ENCODE peak calls at places on chromosomes 12 and 14, in six cellular contexts. One of them, this sample, is unnamed.

GRCh38 chr12:2244013-2244861 is 191.4 kb downstream of the CACNA1C start:
- DNase-seq in mesendoderm: peak; percentile 93
- DNase-seq in cardiac septum: peak; percentile 66
- DNase-seq in activated B cell treated with CpG ODN at 0.5 μM for 24 hours: no peak
- DNase-seq in GM04504: peak; percentile 75
- DNase-seq in IMR-90: peak; percentile 97
- DNase-seq in this sample: no peak

GRCh38 chr12:98064501-98064900 is 450.9 kb upstream of the TMPO start:
- DNase-seq in IMR-90: no peak
- DNase-seq in GM04504: no peak
- DNase-seq in mesendoderm: no peak
- DNase-seq in cardiac septum: no peak
- DNase-seq in activated B cell treated with CpG ODN at 0.5 μM for 24 hours: no peak
- DNase-seq in this sample: no peak

GRCh38 chr12:52347546-52348510 is 19.5 kb downstream of the KRT85 start:
- DNase-seq in IMR-90: no peak
- DNase-seq in mesendoderm: no peak
- DNase-seq in cardiac septum: peak; percentile 46
- DNase-seq in activated B cell treated with CpG ODN at 0.5 μM for 24 hours: no peak
- DNase-seq in GM04504: no peak
- DNase-seq in this sample: no peak

GRCh38 chr14:28608438-28608837 is 158.1 kb upstream of the FOXG1 start:
- DNase-seq in cardiac septum: no peak
- DNase-seq in mesendoderm: no peak
- DNase-seq in IMR-90: no peak
- DNase-seq in activated B cell treated with CpG ODN at 0.5 μM for 24 hours: no peak
- DNase-seq in GM04504: no peak
- DNase-seq in this sample: no peak

GRCh38 chr14:90848944-90849731 is 32.9 kb upstream of the TTC7B start:
- DNase-seq in activated B cell treated with CpG ODN at 0.5 μM for 24 hours: no peak
- DNase-seq in GM04504: no peak
- DNase-seq in IMR-90: peak; percentile 49
- DNase-seq in mesendoderm: no peak
- DNase-seq in cardiac septum: no peak
- DNase-seq in this sample: no peak

GRCh38 chr14:103542545-103543088 is 13.6 kb downstream of the TRMT61A start:
- DNase-seq in IMR-90: no peak
- DNase-seq in activated B cell treated with CpG ODN at 0.5 μM for 24 hours: no peak
- DNase-seq in GM04504: no peak
- DNase-seq in cardiac septum: no peak
- DNase-seq in mesendoderm: peak; percentile 88
- DNase-seq in this sample: no peak

GRCh38 chr12:28767836-28768348 is 381.2 kb upstream of the FAR2 start:
- DNase-seq in cardiac septum: no peak
- DNase-seq in mesendoderm: no peak
- DNase-seq in activated B cell treated with CpG ODN at 0.5 μM for 24 hours: no peak
- DNase-seq in IMR-90: peak; percentile 19
- DNase-seq in GM04504: no peak
- DNase-seq in this sample: no peak

GRCh38 chr14:87411370-87411769 is 581.6 kb downstream of the GALC start:
- DNase-seq in GM04504: no peak
- DNase-seq in activated B cell treated with CpG ODN at 0.5 μM for 24 hours: no peak
- DNase-seq in cardiac septum: no peak
- DNase-seq in IMR-90: no peak
- DNase-seq in mesendoderm: peak; percentile 33
- DNase-seq in this sample: no peak

GRCh38 chr12:101707131-101707782 is 9.8 kb downstream of the CHPT1 start:
- DNase-seq in GM04504: no peak
- DNase-seq in cardiac septum: no peak
- DNase-seq in activated B cell treated with CpG ODN at 0.5 μM for 24 hours: no peak
- DNase-seq in IMR-90: peak; percentile 55
- DNase-seq in mesendoderm: no peak
- DNase-seq in this sample: no peak

GRCh38 chr14:71579331-71579730 is 352.9 kb upstream of the RGS6 start:
- DNase-seq in mesendoderm: no peak
- DNase-seq in IMR-90: no peak
- DNase-seq in cardiac septum: no peak
- DNase-seq in GM04504: no peak
- DNase-seq in activated B cell treated with CpG ODN at 0.5 μM for 24 hours: no peak
- DNase-seq in this sample: no peak

GRCh38 chr12:109544955-109545531 is 28.3 kb downstream of the MMAB start:
- DNase-seq in activated B cell treated with CpG ODN at 0.5 μM for 24 hours: no peak
- DNase-seq in cardiac septum: no peak
- DNase-seq in GM04504: no peak
- DNase-seq in mesendoderm: no peak
- DNase-seq in IMR-90: peak; percentile 37
- DNase-seq in this sample: no peak

GRCh38 chr12:128856791-128857078 is 3.5 kb downstream of the GLT1D1 start:
- DNase-seq in IMR-90: no peak
- DNase-seq in mesendoderm: no peak
- DNase-seq in GM04504: no peak
- DNase-seq in activated B cell treated with CpG ODN at 0.5 μM for 24 hours: no peak
- DNase-seq in cardiac septum: no peak
- DNase-seq in this sample: no peak

GRCh38 chr14:35159742-35160409 is 37.5 kb downstream of the PRORP start:
- DNase-seq in mesendoderm: no peak
- DNase-seq in activated B cell treated with CpG ODN at 0.5 μM for 24 hours: no peak
- DNase-seq in IMR-90: peak; percentile 97
- DNase-seq in cardiac septum: no peak
- DNase-seq in GM04504: peak; percentile 54
- DNase-seq in this sample: no peak

GRCh38 chr14:36504805-36505192 is 15.2 kb downstream of the NKX2-1 start:
- DNase-seq in mesendoderm: peak; percentile 48
- DNase-seq in GM04504: no peak
- DNase-seq in activated B cell treated with CpG ODN at 0.5 μM for 24 hours: no peak
- DNase-seq in IMR-90: no peak
- DNase-seq in cardiac septum: no peak
- DNase-seq in this sample: no peak

GRCh38 chr12:39586811-39587210 is 32.8 kb downstream of the ABCD2 start:
- DNase-seq in IMR-90: no peak
- DNase-seq in cardiac septum: no peak
- DNase-seq in mesendoderm: no peak
- DNase-seq in activated B cell treated with CpG ODN at 0.5 μM for 24 hours: no peak
- DNase-seq in GM04504: no peak
- DNase-seq in this sample: no peak